ENCODE peak calls at places on chromosomes 16 and 17, in four cellular contexts. One of them, this sample, is unnamed.

GRCh38 chr17:10657866-10658265 is 757 bp upstream of the MYH3 start:
- DNase-seq in small intestine: no peak
- DNase-seq in left colon: no peak
- DNase-seq in activated naive CD4-positive, alpha-beta T cell: no peak
- DNase-seq in this sample: no peak

GRCh38 chr16:29743827-29744531 is 1.8 kb downstream of the C16orf54 start:
- DNase-seq in left colon: no peak
- DNase-seq in small intestine: no peak
- DNase-seq in activated naive CD4-positive, alpha-beta T cell: no peak
- DNase-seq in this sample: no peak

GRCh38 chr17:50051082-50051576 is 4.8 kb upstream of the ITGA3 start:
- DNase-seq in activated naive CD4-positive, alpha-beta T cell: no peak
- DNase-seq in small intestine: peak
- DNase-seq in left colon: no peak
- DNase-seq in this sample: no peak

GRCh38 chr17:38874505-38875419 is 4.9 kb downstream of the LASP1 start:
- DNase-seq in activated naive CD4-positive, alpha-beta T cell: no peak
- DNase-seq in left colon: no peak
- DNase-seq in small intestine: no peak
- DNase-seq in this sample: no peak

GRCh38 chr17:59423137-59423703 is 91.8 kb downstream of the YPEL2 start:
- DNase-seq in activated naive CD4-positive, alpha-beta T cell: no peak
- DNase-seq in left colon: no peak
- DNase-seq in small intestine: peak
- DNase-seq in this sample: no peak

GRCh38 chr16:17286443-17286842 is 184.3 kb downstream of the XYLT1 start:
- DNase-seq in left colon: no peak
- DNase-seq in activated naive CD4-positive, alpha-beta T cell: no peak
- DNase-seq in small intestine: no peak
- DNase-seq in this sample: no peak

GRCh38 chr17:48240562-48241130 is 133.1 kb downstream of the SNX11 start:
- DNase-seq in activated naive CD4-positive, alpha-beta T cell: no peak
- DNase-seq in small intestine: no peak
- DNase-seq in left colon: no peak
- DNase-seq in this sample: no peak

GRCh38 chr17:58352843-58353719 is 1.1 kb upstream of the SUPT4H1 start:
- DNase-seq in left colon: peak
- DNase-seq in small intestine: peak
- DNase-seq in activated naive CD4-positive, alpha-beta T cell: no peak
- DNase-seq in this sample: no peak

GRCh38 chr17:45284176-45285140 is 22.6 kb upstream of the SPATA32 start:
- DNase-seq in small intestine: no peak
- DNase-seq in activated naive CD4-positive, alpha-beta T cell: no peak
- DNase-seq in left colon: peak
- DNase-seq in this sample: no peak

GRCh38 chr17:4536742-4537411 is 18.3 kb downstream of the MYBBP1A start:
- DNase-seq in activated naive CD4-positive, alpha-beta T cell: no peak
- DNase-seq in left colon: no peak
- DNase-seq in small intestine: no peak
- DNase-seq in this sample: peak

This sample was measured in omental fat pad.